ENCODE peak calls at places on chromosomes 5 and 9, in nine cellular contexts. X is heart right ventricle; B is neuronal stem cell; Q is brain microvascular endothelial cell; K is mesenchymal stem cell; Z is Jurkat, Clone E6-1; J is DND-41; W is GM12878; N is foreskin fibroblast. H is an unnamed sample.

GRCh38 chr5:141100243-141100805 is at the start of gene PCDHB3:
- DNase-seq in X (no peak), B (no peak), Q (no peak), K (peak; percentile 38), Z (no peak), J (peak; percentile 28), W (no peak), N (peak; percentile 8), H (peak; percentile 14)

GRCh38 chr5:155631116-155631515 is 617.6 kb downstream of the KIF4B start:
- DNase-seq in X (no peak), B (no peak), Q (no peak), K (peak; percentile 43), Z (no peak), J (no peak), W (no peak), N (no peak), H (no peak)

GRCh38 chr5:17069995-17070405 is 133.9 kb upstream of the MYO10 start:
- DNase-seq in X (no peak), B (no peak), Q (no peak), K (no peak), Z (no peak), J (no peak), W (no peak), N (no peak), H (no peak)

GRCh38 chr5:170603578-170604565 is 100.1 kb downstream of the KCNIP1 start:
- DNase-seq in X (peak; percentile 53), B (peak; percentile 70), Q (peak; percentile 37), K (peak; percentile 46), Z (peak; percentile 32), J (peak; percentile 60), W (no peak), N (peak; percentile 32), H (no peak)

GRCh38 chr9:128607642-128608350 is 48.9 kb downstream of the DYNC2I2 start:
- DNase-seq in X (peak; percentile 77), B (no peak), Q (no peak), K (no peak), Z (no peak), J (no peak), W (no peak), N (peak; percentile 56), H (no peak)

GRCh38 chr5:143495823-143496275 is 92.4 kb upstream of the NR3C1 start:
- DNase-seq in X (no peak), B (no peak), Q (no peak), K (peak; percentile 47), Z (no peak), J (no peak), W (no peak), N (peak; percentile 81), H (no peak)

GRCh38 chr9:37922391-37923120 is 18.6 kb upstream of the SLC25A51 start:
- DNase-seq in X (peak; percentile 39), B (no peak), Q (no peak), K (no peak), Z (no peak), J (no peak), W (no peak), N (no peak), H (no peak)

GRCh38 chr5:3145641-3146040 is 394.2 kb upstream of the IRX2 start:
- DNase-seq in X (no peak), B (no peak), Q (no peak), K (no peak), Z (no peak), J (no peak), W (no peak), N (no peak), H (no peak)

GRCh38 chr5:38672059-38672791 is 115.8 kb upstream of the LIFR start:
- DNase-seq in X (no peak), B (no peak), Q (peak; percentile 86), K (peak; percentile 89), Z (no peak), J (no peak), W (no peak), N (peak; percentile 60), H (no peak)

GRCh38 chr5:320524-321232 is 836 bp upstream of the AHRR start:
- DNase-seq in X (no peak), B (no peak), Q (no peak), K (no peak), Z (no peak), J (no peak), W (no peak), N (no peak), H (no peak)

GRCh38 chr9:96555567-96556386 is 63.9 kb downstream of the CDC14B start:
- DNase-seq in X (no peak), B (no peak), Q (no peak), K (peak; percentile 85), Z (no peak), J (no peak), W (no peak), N (peak; percentile 67), H (no peak)

GRCh38 chr5:32413466-32414263 is 30.9 kb downstream of the ZFR start:
- DNase-seq in X (no peak), B (no peak), Q (peak; percentile 31), K (no peak), Z (no peak), J (no peak), W (no peak), N (no peak), H (no peak)

GRCh38 chr5:88889165-88890069 is 6.4 kb upstream of the MEF2C start:
- DNase-seq in X (peak; percentile 71), B (no peak), Q (no peak), K (peak; percentile 60), Z (no peak), J (no peak), W (no peak), N (peak; percentile 71), H (no peak)

GRCh38 chr5:39520232-39520572 is 95.4 kb upstream of the DAB2 start:
- DNase-seq in X (no peak), B (no peak), Q (peak; percentile 82), K (peak; percentile 92), Z (no peak), J (no peak), W (no peak), N (peak; percentile 88), H (no peak)

GRCh38 chr5:102554728-102555127 is 55.9 kb upstream of the SLCO6A1 start:
- DNase-seq in X (no peak), B (no peak), Q (no peak), K (no peak), Z (peak; percentile 27), J (no peak), W (no peak), N (no peak), H (no peak)

GRCh38 chr5:109693535-109694152 is 3.9 kb downstream of the MAN2A1 start:
- DNase-seq in X (no peak), B (no peak), Q (no peak), K (peak; percentile 68), Z (no peak), J (no peak), W (no peak), N (peak; percentile 53), H (no peak)
- H3K4me3 ChIP-seq in X (no peak overlapping the region), B (no peak overlapping the region), Q (no peak overlapping the region), K (peak overlapping the region; percentile 40), Z (no peak overlapping the region), J (peak overlapping the region; percentile 92), W (peak overlapping the region; percentile 25), N (peak overlapping the region; percentile 3), H (no peak overlapping the region)

DNA sequence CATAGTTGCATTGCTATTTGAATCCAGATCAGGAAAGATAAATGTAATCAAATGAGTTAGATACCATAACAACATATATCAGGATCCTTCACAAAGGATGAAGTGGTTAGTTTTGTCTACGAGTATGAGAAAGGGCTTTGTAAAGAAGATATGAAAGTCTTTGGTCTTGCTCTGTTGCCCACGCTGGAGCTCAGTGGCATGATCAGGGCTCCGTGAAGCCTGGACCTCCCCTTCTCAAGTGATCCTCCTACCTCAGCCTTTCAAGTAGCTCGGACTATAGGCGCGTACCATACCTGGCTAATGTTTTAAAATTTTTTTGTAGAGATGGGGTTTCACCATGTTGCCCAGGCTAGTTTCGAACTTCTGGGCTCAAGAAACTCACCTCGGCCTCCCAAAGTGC is 1.8 kb downstream of the SMC5 start:
- DNase-seq in X (no peak), B (no peak), Q (no peak), K (no peak), Z (no peak), J (no peak), W (peak; percentile 36), N (no peak), H (no peak)
- H3K4me3 ChIP-seq in X (no peak overlapping the region), B (no peak overlapping the region), Q (no peak overlapping the region), K (peak overlapping the region; percentile 97), Z (no peak overlapping the region), J (peak overlapping the region; percentile 98), W (peak overlapping the region; percentile 85), N (peak overlapping the region; percentile 83), H (no peak overlapping the region)

DNA sequence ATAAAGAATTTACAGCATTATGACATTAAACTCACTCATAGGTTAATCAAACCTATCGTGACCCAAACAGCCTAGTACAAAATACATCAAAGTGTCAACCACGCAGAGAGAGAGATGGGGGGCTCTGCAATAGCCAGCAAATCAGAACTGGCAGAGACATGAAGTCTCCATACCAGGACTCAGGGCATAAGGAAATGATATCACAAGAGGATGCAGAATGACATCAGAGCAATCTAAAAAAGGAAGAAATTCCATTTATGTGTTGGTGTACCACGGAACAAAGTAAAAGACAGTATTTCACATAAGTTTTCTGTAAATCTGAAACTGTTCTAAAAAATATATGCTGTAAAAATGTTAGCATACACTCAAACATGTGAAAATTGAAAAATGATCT is 24.6 kb downstream of the BICD2 start:
- DNase-seq in X (no peak), B (no peak), Q (no peak), K (no peak), Z (no peak), J (no peak), W (no peak), N (no peak), H (no peak)
- H3K4me3 ChIP-seq in X (no peak overlapping the region), B (no peak overlapping the region), Q (no peak overlapping the region), K (no peak overlapping the region), Z (no peak overlapping the region), J (no peak overlapping the region), W (no peak overlapping the region), N (no peak overlapping the region), H (no peak overlapping the region)

DNA sequence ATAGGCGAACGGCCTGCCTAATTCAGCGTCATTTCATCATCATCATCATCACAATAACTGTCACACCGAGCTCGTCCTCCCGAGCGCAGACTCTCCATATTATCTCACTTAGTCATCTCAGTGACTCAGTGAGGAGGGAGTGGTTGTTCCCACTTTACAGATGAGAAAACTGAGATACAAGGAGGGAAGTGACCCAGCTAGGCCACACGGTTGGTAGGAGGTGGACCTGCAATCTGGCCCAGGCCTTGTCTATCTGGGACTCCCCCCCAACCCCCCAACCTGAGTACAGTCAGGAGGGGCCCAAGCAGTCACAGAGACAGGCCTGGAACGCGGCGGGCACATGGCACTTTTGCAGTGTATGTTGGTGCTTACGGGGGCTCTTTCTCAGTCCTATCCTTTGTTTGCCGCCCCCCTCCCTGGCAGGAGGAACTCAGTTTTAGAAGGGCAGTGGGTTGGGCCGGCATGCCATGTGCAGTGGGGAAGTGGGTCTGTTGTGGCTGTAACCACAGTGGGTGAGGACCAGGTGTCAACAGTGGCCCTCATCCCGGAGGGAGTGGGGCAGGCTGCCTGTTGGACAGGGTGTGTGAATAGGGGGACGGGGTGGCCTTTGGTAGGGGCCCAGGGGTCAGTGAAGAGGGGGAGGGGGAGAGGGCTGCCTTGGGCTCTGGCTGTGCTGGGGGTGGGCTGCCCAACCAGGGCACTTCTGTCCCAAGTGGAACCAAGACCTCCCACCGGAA is 1.7 kb upstream of the RXRA start:
- DNase-seq in X (peak; percentile 22), B (no peak), Q (peak; percentile 54), K (no peak), Z (no peak), J (no peak), W (no peak), N (peak; percentile 31), H (no peak)
- H3K4me3 ChIP-seq in X (peak overlapping the region; percentile 54), B (no peak overlapping the region), Q (no peak overlapping the region), K (peak overlapping the region; percentile 89), Z (no peak overlapping the region), J (no peak overlapping the region), W (no peak overlapping the region), N (no peak overlapping the region), H (no peak overlapping the region)

GRCh38 chr5:150085191-150085912 is 1.0 kb downstream of the CSF1R start:
- DNase-seq in X (no peak), B (no peak), Q (no peak), K (no peak), Z (no peak), J (no peak), W (no peak), N (no peak), H (no peak)
- H3K4me3 ChIP-seq in X (no peak overlapping the region), B (no peak overlapping the region), Q (no peak overlapping the region), K (no peak overlapping the region), Z (no peak overlapping the region), J (no peak overlapping the region), W (no peak overlapping the region), N (no peak overlapping the region), H (no peak overlapping the region)

H was measured in CD8-positive, alpha-beta T cell.